ENCODE peak calls at places on chromosomes 7 and 10, in seven cellular contexts. A is substantia nigra; U is bronchial epithelial cell; V is activated T-helper 2 cell treated with anti-CD3 and anti-CD28 coated beads, Interferon-gamma antibody, Interleukin-2, Interleukin-4, amounts not matched to agents 10 μg/mL and 5 μg/mL and 100 μg/mL, durations not matched to agents 14 hours and 24 hours and 36 hours; Z is iris pigment epithelial cell; H is activated T-cell treated with anti-CD3 and anti-CD28 coated beads for 1 hour; X is activated naive CD4-positive, alpha-beta T cell treated with anti-CD3 and anti-CD28 coated beads, Interleukin-2, amount 10 ng/mL, durations not matched to agents 7 days and 5 days. W is an unnamed sample.

GRCh38 chr10:628386-629045 is 61.0 kb downstream of the DIP2C start:
- DNase-seq in A (peak; percentile 79), U (no peak), V (no peak), Z (no peak), H (no peak), X (no peak), W (peak; percentile 40)

GRCh38 chr10:88159127-88159829 is 295.9 kb downstream of the PTEN start:
- DNase-seq in A (no peak), U (no peak), V (no peak), Z (peak; percentile 38), H (no peak), X (no peak), W (peak; percentile 27)

GRCh38 chr10:46547331-46547880 is 9.1 kb downstream of the GPRIN2 start:
- DNase-seq in A (no peak), U (no peak), V (no peak), Z (no peak), H (no peak), X (peak; percentile 19), W (no peak)

GRCh38 chr7:4788627-4789189 is 13.3 kb downstream of the AP5Z1 start:
- DNase-seq in A (no peak), U (no peak), V (no peak), Z (no peak), H (no peak), X (no peak), W (peak; percentile 41)

GRCh38 chr7:158378978-158379377 is 208.6 kb downstream of the PTPRN2 start:
- DNase-seq in A (no peak), U (no peak), V (no peak), Z (no peak), H (no peak), X (no peak), W (no peak)

GRCh38 chr10:28769147-28769604 is 91.9 kb downstream of the BAMBI start:
- DNase-seq in A (no peak), U (no peak), V (no peak), Z (no peak), H (no peak), X (no peak), W (no peak)

GRCh38 chr10:812787-813186 is 118.7 kb downstream of the LARP4B start:
- DNase-seq in A (no peak), U (no peak), V (no peak), Z (no peak), H (no peak), X (no peak), W (no peak)

GRCh38 chr10:85139124-85139523 is 810.7 kb downstream of the CCSER2 start:
- DNase-seq in A (no peak), U (no peak), V (no peak), Z (no peak), H (no peak), X (no peak), W (no peak)

GRCh38 chr10:31647861-31648260 is 280.8 kb downstream of the ARHGAP12 start:
- DNase-seq in A (no peak), U (no peak), V (no peak), Z (no peak), H (no peak), X (no peak), W (no peak)

GRCh38 chr10:92690211-92691041 is 671 bp downstream of the HHEX start:
- DNase-seq in A (no peak), U (peak; percentile 31), V (peak; percentile 60), Z (peak; percentile 90), H (peak; percentile 37), X (peak; percentile 67), W (peak; percentile 72)

GRCh38 chr10:132546567-132547420 is 9.2 kb downstream of the INPP5A start:
- DNase-seq in A (no peak), U (no peak), V (no peak), Z (no peak), H (no peak), X (no peak), W (no peak)

GRCh38 chr10:130739016-130739756 is 572.3 kb downstream of the TCERG1L start:
- DNase-seq in A (no peak), U (no peak), V (no peak), Z (no peak), H (no peak), X (no peak), W (no peak)

GRCh38 chr10:114504769-114505579 is 100.7 kb upstream of the AFAP1L2 start:
- DNase-seq in A (no peak), U (peak; percentile 88), V (no peak), Z (peak; percentile 82), H (no peak), X (no peak), W (no peak)

GRCh38 chr10:112269266-112269665 is 13.9 kb upstream of the TECTB start:
- DNase-seq in A (no peak), U (peak; percentile 5), V (no peak), Z (peak; percentile 54), H (no peak), X (no peak), W (no peak)

W was measured in mucosa of descending colon.